ENCODE peak calls at places on chromosomes 11 and 22, in five cellular contexts. R is HepG2, P is upper lobe of left lung, V is GM12878, C is K562. B is an unnamed sample.

GRCh38 chr11:69540118-69541000 is 58.9 kb downstream of the LINC01488 start:
- ATAC-seq in R (peak; percentile 89), P (peak; percentile 50), V (no peak), C (peak; percentile 62), B (peak; percentile 49)

GRCh38 chr11:78562398-78562797 is 12.3 kb downstream of the NARS2 start:
- ATAC-seq in R (no peak), P (no peak), V (peak; percentile 14), C (no peak), B (no peak)

GRCh38 chr11:69894126-69895047 is 75.2 kb upstream of the FGF3 start:
- ATAC-seq in R (no peak), P (no peak), V (no peak), C (no peak), B (no peak)

GRCh38 chr22:26556904-26557303 is 33.0 kb downstream of the TPST2 start:
- ATAC-seq in R (no peak), P (no peak), V (no peak), C (no peak), B (no peak)

GRCh38 chr11:96156379-96156722 is 186.6 kb downstream of the MAML2 start:
- ATAC-seq in R (no peak), P (peak; percentile 34), V (no peak), C (peak; percentile 68), B (peak; percentile 74)

GRCh38 chr22:46993626-46994025 is 231.2 kb downstream of the TBC1D22A start:
- ATAC-seq in R (no peak), P (peak; percentile 89), V (no peak), C (no peak), B (no peak)

GRCh38 chr11:78072455-78072854 is 7.2 kb downstream of the NDUFC2 start:
- ATAC-seq in R (peak; percentile 58), P (no peak), V (peak; percentile 13), C (no peak), B (no peak)

GRCh38 chr22:45083659-45084305 is 74.0 kb upstream of the PHF21B start:
- ATAC-seq in R (no peak), P (no peak), V (no peak), C (no peak), B (no peak)

GRCh38 chr22:32810241-32811133 is 9.0 kb downstream of the TIMP3 start:
- ATAC-seq in R (no peak), P (no peak), V (no peak), C (no peak), B (no peak)

GRCh38 chr22:23119492-23120414 is 22.0 kb downstream of the RSPH14 start:
- ATAC-seq in R (no peak), P (no peak), V (peak; percentile 56), C (peak; percentile 65), B (no peak)

GRCh38 chr11:27718346-27718852 is 18.1 kb upstream of the BDNF start:
- ATAC-seq in R (peak; percentile 68), P (no peak), V (peak; percentile 26), C (no peak), B (peak; percentile 71)

GRCh38 chr11:95716266-95716665 is 73.3 kb downstream of the FAM76B start:
- ATAC-seq in R (no peak), P (no peak), V (peak; percentile 13), C (no peak), B (no peak)

GRCh38 chr11:112658521-112658920 is 302.7 kb upstream of the NCAM1 start:
- ATAC-seq in R (no peak), P (no peak), V (no peak), C (no peak), B (no peak)

GRCh38 chr11:16512842-16513241 is 156.5 kb upstream of the SOX6 start:
- ATAC-seq in R (no peak), P (no peak), V (peak; percentile 69), C (no peak), B (no peak)

DNA sequence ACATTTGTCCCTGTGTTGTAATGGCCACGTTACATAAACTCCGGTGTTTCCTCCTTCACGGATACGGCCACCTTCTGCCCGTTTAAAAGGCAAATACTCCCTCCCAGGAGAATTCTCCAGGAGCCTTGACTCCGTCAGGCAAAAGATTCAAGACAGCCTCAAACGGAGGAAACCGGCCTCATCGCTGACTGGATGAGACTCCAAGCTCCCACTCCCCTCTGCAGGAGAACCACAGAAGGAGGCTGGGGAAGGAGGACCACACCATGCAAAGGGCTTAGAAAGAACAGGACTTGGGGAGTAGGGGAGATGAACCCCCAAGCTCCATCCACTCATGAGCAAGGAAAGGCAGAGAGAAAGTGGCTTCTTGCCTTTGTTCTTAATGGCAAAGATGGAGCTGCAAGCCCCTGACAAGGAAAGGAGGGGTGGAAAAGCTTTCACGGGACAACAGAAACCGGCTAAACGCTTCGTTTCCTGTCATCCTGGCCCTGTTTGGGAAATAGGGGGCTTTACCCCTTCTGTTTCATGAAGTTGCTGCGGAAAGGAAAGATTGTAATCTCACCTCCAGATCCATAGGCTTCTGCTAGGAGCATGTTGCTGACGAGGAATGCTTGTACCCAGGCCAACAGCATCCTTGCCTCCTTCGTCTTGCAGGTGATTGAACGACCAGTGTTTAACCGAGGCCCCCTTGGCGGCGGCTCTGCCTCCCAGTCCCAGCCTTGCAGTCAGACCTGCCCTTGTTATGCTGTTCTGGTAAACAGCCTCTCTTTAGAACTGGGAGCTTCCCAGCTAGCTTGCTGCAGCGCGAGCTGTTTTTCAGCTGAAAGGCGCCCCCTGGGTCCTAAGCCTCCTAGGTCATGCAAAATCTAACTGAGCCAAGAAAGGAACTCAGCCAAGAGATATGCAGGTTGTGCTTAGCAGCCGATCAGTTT is at the start of gene PIK3IP1:
- ATAC-seq in R (peak; percentile 78), P (peak; percentile 85), V (peak; percentile 69), C (peak; percentile 75), B (peak; percentile 64)
- TF ChIP-seq EP300 in R (no peak), P (no peak), V (no peak), C (peak; percentile 10), B (no peak)

GRCh38 chr11:10777393-10777793 is 26.3 kb downstream of the CTR9 start:
- ATAC-seq in R (peak; percentile 82), P (no peak), V (no peak), C (no peak), B (no peak)

GRCh38 chr11:10779086-10779485 is 28.0 kb downstream of the CTR9 start:
- ATAC-seq in R (no peak), P (no peak), V (no peak), C (no peak), B (no peak)

GRCh38 chr11:10778217-10778970 is 27.3 kb downstream of the CTR9 start:
- ATAC-seq in R (no peak), P (peak; percentile 46), V (no peak), C (no peak), B (peak; percentile 82)

GRCh38 chr11:10777806-10778205 is 26.8 kb downstream of the CTR9 start:
- ATAC-seq in R (no peak), P (no peak), V (no peak), C (no peak), B (no peak)

DNA sequence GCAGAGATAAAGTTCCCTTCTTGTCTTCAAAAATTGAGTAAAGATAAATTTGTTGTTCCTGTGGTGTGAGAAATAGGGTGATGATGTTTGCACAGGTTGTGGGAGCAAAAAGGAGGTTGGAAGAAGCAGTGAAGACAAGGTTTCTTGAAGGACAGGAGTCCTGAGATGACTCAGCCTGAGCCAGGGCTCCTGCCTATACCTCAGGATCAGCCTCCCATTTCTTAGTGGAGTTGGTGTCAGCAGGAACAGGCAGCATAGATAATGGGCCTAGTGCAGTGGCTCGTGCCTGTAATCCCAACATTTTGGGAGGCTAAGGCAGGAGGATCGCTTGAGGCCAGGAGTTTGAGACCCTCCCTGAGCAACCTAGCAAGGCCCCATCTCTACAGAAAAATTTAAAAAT is 28.7 kb downstream of the EIF4G2 start:
- ATAC-seq in R (no peak), P (no peak), V (no peak), C (peak; percentile 48), B (no peak)
- H3K36me3 ChIP-seq in R (peaks cover 16% of the 10 kb centered on the region), P (peaks cover 6% of the 10 kb centered on the region), V (peaks cover 8% of the 10 kb centered on the region), C (peaks cover 46% of the 10 kb centered on the region), B (no peaks in the 10 kb centered on the region)

GRCh38 chr11:114876231-114876630 is 197.9 kb downstream of the NXPE2 start:
- ATAC-seq in R (no peak), P (no peak), V (no peak), C (no peak), B (no peak)

GRCh38 chr11:114883472-114883871 is 205.1 kb downstream of the NXPE2 start:
- ATAC-seq in R (no peak), P (no peak), V (no peak), C (no peak), B (no peak)

GRCh38 chr11:114880458-114880857 is 202.1 kb downstream of the NXPE2 start:
- ATAC-seq in R (no peak), P (no peak), V (no peak), C (no peak), B (no peak)

DNA sequence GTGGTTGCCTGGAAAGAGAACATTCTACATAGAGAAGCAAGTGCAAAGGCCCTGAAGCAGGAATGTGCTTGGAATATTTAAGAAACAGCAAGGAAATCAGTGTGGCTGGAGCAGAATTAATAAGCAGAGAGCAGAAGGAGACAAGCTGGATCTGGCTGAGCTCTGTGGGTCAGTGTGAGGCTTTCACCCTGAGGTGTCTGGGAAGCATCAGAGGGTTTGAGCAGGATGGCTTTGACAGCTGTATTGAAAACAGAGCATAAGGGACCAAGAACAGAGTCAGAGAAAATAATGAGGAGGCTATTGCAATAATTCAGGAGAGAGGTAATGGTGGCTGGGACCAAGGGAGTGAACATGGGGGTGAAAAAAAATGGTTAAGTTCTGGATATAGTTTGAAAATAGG is 199.6 kb downstream of the NXPE2 start:
- ATAC-seq in R (no peak), P (no peak), V (no peak), C (no peak), B (no peak)
- H3K4me1 ChIP-seq in R (no peaks in the 10 kb centered on the region), P (peaks cover 6% of the 10 kb centered on the region), V (no peaks in the 10 kb centered on the region), C (no peaks in the 10 kb centered on the region), B (no peaks in the 10 kb centered on the region)

DNA sequence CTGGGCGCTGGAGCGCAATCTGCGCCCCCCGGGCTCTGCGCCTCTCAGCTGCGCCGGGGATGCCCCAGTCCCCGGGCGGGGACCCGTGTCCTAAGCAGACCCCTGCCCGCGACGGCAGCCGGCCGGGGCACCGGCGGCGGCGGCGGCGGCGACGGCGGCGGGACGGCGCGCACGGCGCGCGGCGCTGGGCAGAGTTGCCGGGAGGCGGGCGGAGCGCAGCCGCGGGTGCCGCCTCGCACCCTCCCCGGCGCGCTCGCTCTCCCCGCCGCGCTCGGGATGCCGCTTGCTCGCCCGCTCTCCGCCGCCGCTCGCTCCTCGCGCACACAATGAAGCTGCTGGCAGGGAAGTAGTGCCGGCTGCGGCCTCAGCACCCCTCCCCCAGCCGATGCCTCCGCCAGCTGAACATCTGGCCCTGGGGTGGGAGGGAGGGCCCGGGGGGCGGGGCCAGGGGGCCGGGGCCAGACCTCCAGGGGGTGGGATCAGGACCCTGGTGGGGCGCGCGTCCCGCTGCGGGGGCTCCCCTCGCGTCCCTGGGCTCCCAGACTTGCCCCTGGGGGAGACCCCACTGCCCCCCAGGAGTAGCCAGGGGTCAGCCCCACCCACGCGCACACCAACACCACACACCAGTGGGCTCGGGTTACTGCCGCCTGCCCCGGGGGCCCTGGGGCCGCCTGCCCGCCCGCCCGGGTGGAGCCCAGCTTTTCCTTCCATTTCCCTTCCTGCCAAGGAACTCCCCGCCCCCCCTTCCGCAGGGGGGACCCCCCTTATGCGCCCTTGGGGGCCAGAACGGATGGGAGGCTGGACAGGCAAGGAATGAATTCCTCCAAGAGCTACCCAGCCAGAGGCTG is at the start of gene RCOR2:
- ATAC-seq in R (peak; percentile 0), P (no peak), V (peak; percentile 53), C (peak; percentile 42), B (peak; percentile 67)
- TF ChIP-seq EP300 in R (no peak), P (no peak), V (no peak), C (no peak), B (no peak)

B was measured in gastroesophageal sphincter.